ENCODE peak calls at places on chromosomes 7 and 10, in four cellular contexts. X is hypothalamus, R is AG04450, U is germinal center. H is an unnamed sample.

GRCh38 chr7:66804001-66804400 is 63.5 kb downstream of the RABGEF1 start:
- DNase-seq in X (peak), R (no peak), U (no peak), H (no peak)

GRCh38 chr10:6014241-6014761 is 37.0 kb upstream of the IL15RA start:
- DNase-seq in X (no peak), R (no peak), U (peak), H (peak)

GRCh38 chr10:20745556-20745955 is 151.6 kb downstream of the NEBL start:
- DNase-seq in X (no peak), R (no peak), U (no peak), H (no peak)

GRCh38 chr10:4676566-4676965 is 149.4 kb upstream of the AKR1E2 start:
- DNase-seq in X (no peak), R (no peak), U (no peak), H (no peak)

GRCh38 chr10:3606309-3606708 is 178.7 kb downstream of the KLF6 start:
- DNase-seq in X (no peak), R (no peak), U (no peak), H (no peak)

GRCh38 chr10:10315989-10316388 is 701.7 kb upstream of the CELF2 start:
- DNase-seq in X (no peak), R (no peak), U (no peak), H (no peak)

GRCh38 chr7:37956791-37957190 is 36.4 kb downstream of the EPDR1 start:
- DNase-seq in X (no peak), R (no peak), U (no peak), H (no peak)

GRCh38 chr10:106713846-106714245 is 450.7 kb downstream of the SORCS1 start:
- DNase-seq in X (no peak), R (no peak), U (no peak), H (peak)

GRCh38 chr10:127872871-127873600 is 19.7 kb downstream of the CLRN3 start:
- DNase-seq in X (no peak), R (no peak), U (no peak), H (no peak)

GRCh38 chr10:76432274-76433012 is 1001.0 kb downstream of the LRMDA start:
- DNase-seq in X (no peak), R (peak), U (no peak), H (no peak)

GRCh38 chr7:66176914-66177313 is 28.2 kb upstream of the TPST1 start:
- DNase-seq in X (no peak), R (no peak), U (no peak), H (no peak)

GRCh38 chr7:7554021-7554432 is 12.7 kb upstream of the MIOS start:
- DNase-seq in X (no peak), R (no peak), U (no peak), H (no peak)

GRCh38 chr7:74312418-74313021 is 23.3 kb downstream of the CLIP2 start:
- DNase-seq in X (no peak), R (no peak), U (no peak), H (no peak)

GRCh38 chr7:522071-522937 is 2.7 kb upstream of the PDGFA start:
- DNase-seq in X (no peak), R (no peak), U (peak), H (no peak)

GRCh38 chr7:34900891-34901493 is 136.3 kb downstream of the DPY19L1 start:
- DNase-seq in X (no peak), R (no peak), U (peak), H (no peak)

GRCh38 chr7:27088002-27088931 is 7.5 kb downstream of the HOXA1 start:
- DNase-seq in X (no peak), R (no peak), U (no peak), H (no peak)

GRCh38 chr10:283916-284356 is 148.7 kb downstream of the ZMYND11 start:
- DNase-seq in X (no peak), R (no peak), U (peak), H (no peak)

GRCh38 chr10:71985542-71986250 is 21.5 kb downstream of the CHST3 start:
- DNase-seq in X (no peak), R (no peak), U (no peak), H (no peak)

GRCh38 chr7:99460651-99461050 is 5.3 kb downstream of the ATP5MF start:
- DNase-seq in X (no peak), R (no peak), U (no peak), H (no peak)

GRCh38 chr7:91683823-91684222 is 196.7 kb downstream of the MTERF1 start:
- DNase-seq in X (no peak), R (no peak), U (no peak), H (no peak)

GRCh38 chr7:77327067-77327931 is 88.8 kb downstream of the GSAP start:
- DNase-seq in X (no peak), R (peak), U (no peak), H (peak)

GRCh38 chr7:98210513-98211220 is 572 bp upstream of the BHLHA15 start:
- DNase-seq in X (no peak), R (no peak), U (no peak), H (no peak)

GRCh38 chr10:34954142-34954541 is 136.0 kb downstream of the CUL2 start:
- DNase-seq in X (no peak), R (no peak), U (no peak), H (no peak)

GRCh38 chr10:120368927-120369326 is 88.1 kb upstream of the PLPP4 start:
- DNase-seq in X (no peak), R (no peak), U (no peak), H (no peak)

GRCh38 chr10:96089670-96090462 is 40.2 kb upstream of the ZNF518A start:
- DNase-seq in X (peak), R (peak), U (peak), H (peak)

GRCh38 chr7:129006636-129007414 is 48.1 kb downstream of the TNPO3 start:
- DNase-seq in X (no peak), R (no peak), U (no peak), H (no peak)

GRCh38 chr10:49611166-49611814 is 1.2 kb downstream of the SLC18A3 start:
- DNase-seq in X (no peak), R (no peak), U (no peak), H (no peak)

GRCh38 chr10:92291921-92292860 is 1.2 kb downstream of the MARCHF5 start:
- DNase-seq in X (no peak), R (no peak), U (peak), H (peak)

GRCh38 chr7:155257482-155258232 is 40.0 kb upstream of the INSIG1 start:
- DNase-seq in X (no peak), R (no peak), U (no peak), H (peak)

GRCh38 chr10:70925377-70926214 is 37.2 kb upstream of the PCBD1 start:
- DNase-seq in X (no peak), R (no peak), U (peak), H (peak)

GRCh38 chr7:51327287-51327717 is 10.7 kb upstream of the COBL start:
- DNase-seq in X (no peak), R (no peak), U (no peak), H (no peak)

GRCh38 chr7:5697754-5698487 is 83.5 kb downstream of the RNF216 start:
- DNase-seq in X (no peak), R (no peak), U (no peak), H (no peak)

GRCh38 chr10:103104721-103105120 is 88.4 kb downstream of the NT5C2 start:
- DNase-seq in X (no peak), R (no peak), U (no peak), H (no peak)

GRCh38 chr7:112770051-112770450 is 20.1 kb downstream of the TMEM168 start:
- DNase-seq in X (no peak), R (no peak), U (no peak), H (no peak)

GRCh38 chr10:62025901-62026879 is 124.7 kb downstream of the ARID5B start:
- DNase-seq in X (no peak), R (no peak), U (no peak), H (no peak)